ENCODE peak calls at places on chromosome 2, in five cellular contexts. I is cardiac muscle cell, C is MM.1S, W is pancreas, S is fibroblast of lung. F is an unnamed sample.

GRCh38 chr2:70103531-70104061 is 16.3 kb downstream of the PCBP1 start:
- DNase-seq in I (no peak), S (no peak), C (peak; percentile 12), W (no peak), F (no peak)

GRCh38 chr2:128646691-128647090 is 328.0 kb upstream of the HS6ST1 start:
- DNase-seq in C (no peak), I (no peak), W (no peak), S (no peak), F (no peak)

GRCh38 chr2:177029501-177029900 is 183.1 kb upstream of the HNRNPA3 start:
- DNase-seq in C (no peak), I (no peak), S (no peak), W (no peak), F (no peak)

GRCh38 chr2:217735899-217736298 is 266.9 kb downstream of the TNS1 start:
- DNase-seq in W (no peak), C (no peak), I (no peak), S (no peak), F (no peak)

GRCh38 chr2:40957508-40957907 is 505.6 kb upstream of the SLC8A1 start:
- DNase-seq in S (no peak), I (peak; percentile 49), C (no peak), W (no peak), F (no peak)

GRCh38 chr2:158413581-158413980 is 43.0 kb downstream of the CCDC148 start:
- DNase-seq in W (no peak), C (no peak), I (no peak), S (no peak), F (no peak)

GRCh38 chr2:186891219-186891621 is 42.2 kb upstream of the ZSWIM2 start:
- DNase-seq in C (no peak), I (peak; percentile 87), S (peak; percentile 55), W (no peak), F (no peak)

GRCh38 chr2:86315084-86315483 is 22.3 kb downstream of the REEP1 start:
- DNase-seq in C (no peak), W (no peak), S (no peak), I (no peak), F (no peak)

GRCh38 chr2:187825-188224 is 76.0 kb downstream of the SH3YL1 start:
- DNase-seq in C (no peak), S (no peak), I (no peak), W (no peak), F (no peak)

GRCh38 chr2:1236596-1236995 is 176.7 kb upstream of the TPO start:
- DNase-seq in C (no peak), W (no peak), I (no peak), S (no peak), F (no peak)

GRCh38 chr2:75603477-75603876 is 42.7 kb upstream of the EVA1A start:
- DNase-seq in W (no peak), C (no peak), I (no peak), S (no peak), F (no peak)

GRCh38 chr2:200288670-200289429 is 17.6 kb upstream of the SPATS2L start:
- DNase-seq in W (no peak), C (no peak), S (peak; percentile 20), I (peak; percentile 54), F (no peak)

GRCh38 chr2:23584054-23584745 is 199.2 kb downstream of the KLHL29 start:
- DNase-seq in C (no peak), W (no peak), S (no peak), I (no peak), F (no peak)

GRCh38 chr2:202015471-202015870 is 18.2 kb upstream of the FZD7 start:
- DNase-seq in W (no peak), C (no peak), S (no peak), I (no peak), F (peak; percentile 31)

GRCh38 chr2:172228177-172228785 is 125.6 kb upstream of the DLX2 start:
- DNase-seq in C (no peak), S (no peak), I (no peak), W (no peak), F (no peak)

GRCh38 chr2:204407209-204408070 is 137.8 kb upstream of the PARD3B start:
- DNase-seq in I (no peak), S (peak; percentile 19), C (no peak), W (no peak), F (no peak)

GRCh38 chr2:102114851-102115497 is 27.6 kb upstream of the IL1R1 start:
- DNase-seq in S (peak; percentile 90), W (no peak), C (no peak), I (peak; percentile 74), F (no peak)

GRCh38 chr2:102120261-102121259 is 22.0 kb upstream of the IL1R1 start:
- DNase-seq in W (no peak), S (no peak), C (no peak), I (peak; percentile 36), F (no peak)

GRCh38 chr2:102119255-102119654 is 23.3 kb upstream of the IL1R1 start:
- DNase-seq in C (no peak), W (no peak), S (no peak), I (peak; percentile 69), F (no peak)

GRCh38 chr2:102116675-102117471 is 25.7 kb upstream of the IL1R1 start:
- DNase-seq in S (peak; percentile 40), C (no peak), I (peak; percentile 72), W (no peak), F (no peak)

DNA sequence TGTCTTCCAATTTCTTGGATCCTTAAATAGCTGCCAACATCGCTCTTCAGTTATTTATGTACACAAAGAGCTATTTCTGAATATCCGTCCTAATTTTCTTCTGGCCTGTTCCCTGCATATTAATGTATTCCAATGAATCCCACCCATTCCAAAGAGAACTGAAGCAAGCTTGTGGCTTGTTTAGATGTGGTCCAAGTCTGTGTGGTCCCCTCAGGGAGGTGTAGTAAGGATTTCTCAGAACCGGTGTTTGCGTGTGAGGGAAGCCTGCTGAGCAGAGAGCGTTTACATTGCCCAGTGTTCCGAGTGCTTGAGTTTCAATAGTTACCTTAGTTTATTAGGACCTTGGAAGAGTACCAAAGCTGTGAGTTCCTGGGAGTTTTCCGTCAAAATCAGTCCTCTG is 25.1 kb upstream of the IL1R1 start:
- DNase-seq in S (no peak), I (peak; percentile 48), C (no peak), W (no peak), F (no peak)
- H3K27ac ChIP-seq in S (peak overlapping the region; percentile 55), I (no peak overlapping the region), C (no peak overlapping the region), W (no peak overlapping the region), F (no peak overlapping the region)

GRCh38 chr2:47984041-47984440 is 77.7 kb upstream of the FBXO11 start:
- DNase-seq in I (peak; percentile 49), S (peak; percentile 76), W (no peak), C (no peak), F (no peak)
- H3K27ac ChIP-seq in I (no peak overlapping the region), S (no peak overlapping the region), W (no peak overlapping the region), C (no peak overlapping the region), F (no peak overlapping the region)

DNA sequence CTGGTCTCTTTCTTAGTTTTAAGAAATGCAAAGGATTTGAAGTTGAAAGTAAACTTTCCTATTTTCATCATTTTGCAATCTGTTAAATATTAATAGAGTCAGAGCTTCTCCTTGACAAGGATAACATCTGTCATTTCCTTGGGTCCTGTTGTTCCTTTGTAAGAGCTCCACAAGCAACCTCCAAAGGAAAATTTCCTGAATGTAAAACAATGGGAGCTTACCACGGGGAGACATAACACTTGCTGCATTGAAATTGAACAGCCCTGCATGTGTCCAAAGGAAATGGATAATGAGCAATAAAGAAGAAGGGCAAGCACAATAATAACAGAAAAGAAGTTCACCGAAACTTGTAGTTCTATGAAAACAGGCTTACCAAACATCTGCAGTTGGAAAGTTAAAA is 42.0 kb upstream of the SCG2 start:
- DNase-seq in I (no peak), C (no peak), W (no peak), S (no peak), F (no peak)
- H3K27ac ChIP-seq in I (no peak overlapping the region), C (no peak overlapping the region), W (no peak overlapping the region), S (no peak overlapping the region), F (no peak overlapping the region)

DNA sequence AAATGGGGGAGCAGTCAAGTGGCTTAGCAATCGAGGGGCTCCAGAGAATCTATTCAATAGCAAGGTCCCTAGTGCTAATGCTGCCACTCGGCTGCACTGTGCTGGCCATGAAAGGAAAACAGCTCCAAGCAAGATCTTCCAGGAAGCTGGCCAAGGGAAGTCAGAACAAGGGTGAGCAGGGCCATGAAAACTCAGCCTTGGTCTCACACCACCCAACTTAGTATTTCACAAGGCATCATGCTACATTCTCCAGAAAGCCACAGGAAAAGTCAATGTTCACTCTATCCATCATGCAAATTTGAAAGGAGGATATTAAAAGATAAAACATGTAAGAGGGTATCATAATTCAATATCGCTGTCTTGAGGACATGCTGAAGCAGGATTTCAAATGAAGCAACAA is 35.7 kb downstream of the NRP2 start:
- DNase-seq in S (no peak), W (no peak), I (peak; percentile 45), C (no peak), F (no peak)
- H3K27ac ChIP-seq in S (no peak overlapping the region), W (no peak overlapping the region), I (no peak overlapping the region), C (no peak overlapping the region), F (no peak overlapping the region)

F was measured in substantia nigra.